ENCODE peak calls at places on chromosomes 1 and 21, in four cellular contexts. One of them, this sample, is unnamed. For H3K4me1, the result is how much of the 10 kb centered on the place peaks cover.

GRCh38 chr21:38917045-38917774 is 111.5 kb downstream of the ETS2 start:
- DNase-seq in heart right ventricle: no peak
- DNase-seq in mammary epithelial cell: no peak
- DNase-seq in astrocyte: no peak
- DNase-seq in this sample: no peak

GRCh38 chr1:228415853-228416216 is 826 bp downstream of the TRIM17 start:
- DNase-seq in astrocyte: no peak
- DNase-seq in heart right ventricle: no peak
- DNase-seq in mammary epithelial cell: no peak
- DNase-seq in this sample: no peak

GRCh38 chr1:234272656-234273312 is 100.5 kb upstream of the COA6 start:
- DNase-seq in heart right ventricle: no peak
- DNase-seq in astrocyte: no peak
- DNase-seq in mammary epithelial cell: no peak
- DNase-seq in this sample: no peak

GRCh38 chr1:151641229-151641628 is 29.4 kb downstream of the SNX27 start:
- DNase-seq in mammary epithelial cell: peak
- DNase-seq in heart right ventricle: no peak
- DNase-seq in astrocyte: no peak
- DNase-seq in this sample: no peak

GRCh38 chr1:64092851-64093371 is 110.5 kb upstream of the UBE2U start:
- DNase-seq in astrocyte: no peak
- DNase-seq in mammary epithelial cell: no peak
- DNase-seq in heart right ventricle: no peak
- DNase-seq in this sample: no peak

GRCh38 chr1:22132517-22133235 is 10.2 kb downstream of the WNT4 start:
- DNase-seq in mammary epithelial cell: peak
- DNase-seq in astrocyte: peak
- DNase-seq in heart right ventricle: no peak
- DNase-seq in this sample: no peak

GRCh38 chr1:242890211-242890741 is 364.8 kb downstream of the CEP170 start:
- DNase-seq in astrocyte: no peak
- DNase-seq in mammary epithelial cell: peak
- DNase-seq in heart right ventricle: peak
- DNase-seq in this sample: no peak

GRCh38 chr1:77085109-77085508 is 134.1 kb downstream of the PIGK start:
- DNase-seq in astrocyte: no peak
- DNase-seq in mammary epithelial cell: no peak
- DNase-seq in heart right ventricle: no peak
- DNase-seq in this sample: no peak

GRCh38 chr1:221511797-221512196 is 230.1 kb downstream of the DUSP10 start:
- DNase-seq in heart right ventricle: no peak
- DNase-seq in astrocyte: no peak
- DNase-seq in mammary epithelial cell: no peak
- DNase-seq in this sample: no peak

GRCh38 chr1:33256335-33256700 is at the start of gene ZNF362:
- DNase-seq in heart right ventricle: peak
- DNase-seq in mammary epithelial cell: peak
- DNase-seq in astrocyte: peak
- DNase-seq in this sample: peak

GRCh38 chr1:48810740-48811139 is 34.0 kb upstream of the BEND5 start:
- DNase-seq in astrocyte: no peak
- DNase-seq in heart right ventricle: no peak
- DNase-seq in mammary epithelial cell: no peak
- DNase-seq in this sample: no peak

GRCh38 chr1:24416666-24417391 is 1.2 kb downstream of the NIPAL3 start:
- DNase-seq in mammary epithelial cell: peak
- DNase-seq in heart right ventricle: no peak
- DNase-seq in astrocyte: peak
- DNase-seq in this sample: peak

GRCh38 chr1:26027716-26028489 is 6.3 kb downstream of the EXTL1 start:
- DNase-seq in mammary epithelial cell: peak
- DNase-seq in astrocyte: no peak
- DNase-seq in heart right ventricle: no peak
- DNase-seq in this sample: no peak

GRCh38 chr1:29993950-29994349 is 729.4 kb downstream of the MATN1 start:
- DNase-seq in heart right ventricle: no peak
- DNase-seq in mammary epithelial cell: no peak
- DNase-seq in astrocyte: no peak
- DNase-seq in this sample: no peak

GRCh38 chr21:43733529-43734071 is 14.7 kb downstream of the PDXK start:
- DNase-seq in heart right ventricle: no peak
- DNase-seq in mammary epithelial cell: peak
- DNase-seq in astrocyte: peak
- DNase-seq in this sample: no peak

GRCh38 chr21:43734830-43735229 is 15.9 kb downstream of the PDXK start:
- DNase-seq in mammary epithelial cell: no peak
- DNase-seq in astrocyte: peak
- DNase-seq in heart right ventricle: no peak
- DNase-seq in this sample: no peak

GRCh38 chr21:43733060-43733459 is 14.1 kb downstream of the PDXK start:
- DNase-seq in astrocyte: no peak
- DNase-seq in mammary epithelial cell: no peak
- DNase-seq in heart right ventricle: no peak
- DNase-seq in this sample: no peak

GRCh38 chr21:43735236-43736091 is 16.5 kb downstream of the PDXK start:
- DNase-seq in heart right ventricle: no peak
- DNase-seq in mammary epithelial cell: no peak
- DNase-seq in astrocyte: no peak
- DNase-seq in this sample: no peak

DNA sequence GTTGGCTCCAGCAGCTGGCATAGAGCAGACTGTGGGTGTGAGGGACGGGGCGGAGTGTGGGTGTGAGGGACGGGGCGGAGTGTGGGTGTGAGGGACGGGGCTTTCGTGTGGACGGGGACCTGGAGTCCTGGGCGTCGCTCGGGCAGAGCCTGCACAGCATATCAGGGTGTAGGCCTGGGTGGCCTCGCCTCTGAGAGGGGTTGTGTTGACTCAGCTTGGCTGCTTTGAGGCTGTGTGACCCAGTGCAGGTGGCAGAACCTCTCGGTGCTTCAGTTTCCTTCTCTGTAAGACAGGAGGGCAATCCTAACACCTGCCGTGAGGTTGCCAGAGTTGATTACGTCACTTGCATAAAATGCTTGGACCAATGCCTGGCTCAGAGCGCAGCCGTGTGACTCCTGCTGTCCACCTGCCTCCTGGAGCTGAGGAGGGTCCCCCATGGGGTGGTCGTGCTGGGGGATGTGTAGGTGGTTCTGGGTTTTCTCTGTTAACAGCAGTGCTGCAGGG is 15.3 kb downstream of the PDXK start:
- DNase-seq in heart right ventricle: no peak
- DNase-seq in astrocyte: peak
- DNase-seq in mammary epithelial cell: no peak
- DNase-seq in this sample: no peak
- H3K4me1 ChIP-seq in heart right ventricle: under half
- H3K4me1 ChIP-seq in astrocyte: under half
- H3K4me1 ChIP-seq in mammary epithelial cell: under half
- H3K4me1 ChIP-seq in this sample: under half

GRCh38 chr21:34762761-34763160 is 94.0 kb downstream of the CLIC6 start:
- DNase-seq in mammary epithelial cell: no peak
- DNase-seq in astrocyte: peak
- DNase-seq in heart right ventricle: no peak
- DNase-seq in this sample: no peak
- TF ChIP-seq CTCF in mammary epithelial cell: no peak
- TF ChIP-seq CTCF in astrocyte: no peak
- TF ChIP-seq CTCF in heart right ventricle: no peak
- TF ChIP-seq CTCF in this sample: no peak

GRCh38 chr1:204085876-204086275 is 13.0 kb downstream of the SOX13 start:
- DNase-seq in mammary epithelial cell: no peak
- DNase-seq in astrocyte: no peak
- DNase-seq in heart right ventricle: no peak
- DNase-seq in this sample: peak

GRCh38 chr1:204087181-204087892 is 14.4 kb downstream of the SOX13 start:
- DNase-seq in mammary epithelial cell: no peak
- DNase-seq in astrocyte: no peak
- DNase-seq in heart right ventricle: no peak
- DNase-seq in this sample: no peak

GRCh38 chr1:204089044-204089751 is 16.3 kb downstream of the SOX13 start:
- DNase-seq in mammary epithelial cell: peak
- DNase-seq in heart right ventricle: no peak
- DNase-seq in astrocyte: no peak
- DNase-seq in this sample: peak

GRCh38 chr1:204088596-204088995 is 15.7 kb downstream of the SOX13 start:
- DNase-seq in astrocyte: no peak
- DNase-seq in heart right ventricle: no peak
- DNase-seq in mammary epithelial cell: no peak
- DNase-seq in this sample: no peak

DNA sequence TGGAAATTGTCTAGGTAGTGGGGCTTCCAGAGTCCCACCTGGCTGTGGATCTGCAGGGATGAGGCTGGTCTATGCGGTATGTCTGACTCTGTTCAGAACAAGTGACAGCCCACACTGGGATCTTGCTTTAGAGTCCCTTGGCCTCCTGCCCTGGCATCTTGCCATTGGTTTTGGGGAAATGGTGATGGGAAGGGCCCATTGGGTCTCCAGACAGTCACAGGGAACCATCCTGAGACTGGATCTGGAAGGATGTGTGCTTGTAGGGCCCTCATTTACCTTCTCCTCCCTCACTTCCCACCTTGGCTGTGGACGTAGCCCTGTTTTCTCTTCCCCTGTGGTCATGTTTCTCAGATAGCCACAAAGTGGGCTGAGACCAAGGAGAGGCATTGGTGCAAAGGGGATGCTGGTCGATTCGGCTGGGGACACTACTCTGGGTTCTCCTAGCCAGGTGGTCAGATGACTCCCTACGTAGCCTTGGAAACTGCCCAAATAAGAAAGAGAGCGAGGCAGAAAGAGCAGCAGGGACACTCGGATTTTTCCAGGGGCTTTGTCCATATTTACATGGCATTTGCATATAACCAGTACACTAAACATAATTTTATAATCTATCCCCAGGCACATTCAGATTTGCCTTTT is 15.1 kb downstream of the SOX13 start:
- DNase-seq in mammary epithelial cell: no peak
- DNase-seq in heart right ventricle: no peak
- DNase-seq in astrocyte: no peak
- DNase-seq in this sample: no peak
- H3K4me1 ChIP-seq in mammary epithelial cell: under half
- H3K4me1 ChIP-seq in heart right ventricle: half or more
- H3K4me1 ChIP-seq in astrocyte: under half
- H3K4me1 ChIP-seq in this sample: under half

DNA sequence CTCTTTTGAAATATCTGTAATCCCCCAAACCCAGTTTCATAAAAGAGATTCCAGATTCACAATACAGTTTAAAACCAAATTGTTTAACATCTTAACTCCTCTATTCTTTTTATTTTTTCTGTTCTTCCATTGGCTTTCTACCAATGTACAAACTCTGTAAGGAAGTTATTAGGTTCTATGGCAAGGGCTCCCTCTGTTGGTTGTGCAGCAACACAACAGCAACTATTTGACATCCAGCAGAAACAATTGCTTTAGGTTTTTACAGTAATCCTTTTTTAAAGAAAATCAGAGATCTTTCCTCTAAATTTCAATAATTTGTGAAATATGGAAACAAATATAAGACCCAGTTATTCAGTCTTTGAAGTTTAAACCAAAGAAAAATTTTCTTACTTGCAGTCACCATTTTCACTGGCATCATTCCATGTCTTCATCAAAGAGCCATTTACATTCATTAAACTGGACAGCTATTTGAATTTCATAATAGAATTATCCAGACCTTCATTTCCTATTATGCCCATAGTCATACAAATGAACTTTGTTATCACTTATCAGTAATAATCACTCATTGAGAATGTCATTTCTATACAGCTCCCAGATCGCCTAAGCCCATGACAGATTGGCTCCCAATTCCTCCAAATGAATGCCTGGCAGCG is 46.5 kb upstream of the RNF11 start:
- DNase-seq in heart right ventricle: no peak
- DNase-seq in astrocyte: peak
- DNase-seq in mammary epithelial cell: peak
- DNase-seq in this sample: peak
- TF ChIP-seq CTCF in heart right ventricle: peak
- TF ChIP-seq CTCF in astrocyte: peak
- TF ChIP-seq CTCF in mammary epithelial cell: peak
- TF ChIP-seq CTCF in this sample: peak

GRCh38 chr1:54465351-54465811 is 59.2 kb upstream of the SSBP3 start:
- DNase-seq in astrocyte: no peak
- DNase-seq in heart right ventricle: no peak
- DNase-seq in mammary epithelial cell: no peak
- DNase-seq in this sample: no peak
- H3K4me1 ChIP-seq in astrocyte: under half
- H3K4me1 ChIP-seq in heart right ventricle: under half
- H3K4me1 ChIP-seq in mammary epithelial cell: under half
- H3K4me1 ChIP-seq in this sample: under half

DNA sequence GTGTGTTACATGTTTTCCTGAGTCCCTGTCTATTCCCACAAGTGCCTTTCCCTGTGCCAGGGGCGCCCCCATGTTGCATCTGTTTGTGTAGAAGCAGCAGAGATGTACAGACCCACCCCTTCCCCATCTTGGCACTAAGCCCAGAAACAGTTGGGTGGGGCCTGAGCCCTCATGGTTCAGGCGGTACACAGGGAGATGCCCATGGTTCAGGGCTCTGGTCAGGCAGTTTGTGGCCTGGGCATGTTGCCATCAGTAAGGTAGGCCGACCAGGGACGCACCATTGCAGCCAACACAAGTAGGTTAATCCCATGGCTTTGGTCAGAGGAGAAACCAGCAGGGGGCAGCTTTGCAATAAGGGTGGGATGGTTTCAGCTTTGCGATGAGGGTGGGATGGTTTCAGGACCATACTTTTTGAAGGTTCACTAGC is 914 bp upstream of the ADGRB2 start:
- DNase-seq in heart right ventricle: no peak
- DNase-seq in astrocyte: no peak
- DNase-seq in mammary epithelial cell: no peak
- DNase-seq in this sample: no peak
- TF ChIP-seq CTCF in heart right ventricle: peak
- TF ChIP-seq CTCF in astrocyte: peak
- TF ChIP-seq CTCF in mammary epithelial cell: peak
- TF ChIP-seq CTCF in this sample: peak

GRCh38 chr1:109620396-109620817 is 770 bp downstream of the AMPD2 start:
- DNase-seq in mammary epithelial cell: peak
- DNase-seq in heart right ventricle: no peak
- DNase-seq in astrocyte: peak
- DNase-seq in this sample: no peak

GRCh38 chr1:109619405-109619654 is at the start of gene GNAT2:
- DNase-seq in heart right ventricle: no peak
- DNase-seq in astrocyte: no peak
- DNase-seq in mammary epithelial cell: no peak
- DNase-seq in this sample: no peak

GRCh38 chr1:109618614-109619404 is 607 bp downstream of the GNAT2 start:
- DNase-seq in astrocyte: no peak
- DNase-seq in heart right ventricle: no peak
- DNase-seq in mammary epithelial cell: no peak
- DNase-seq in this sample: no peak

GRCh38 chr1:109620890-109621289 is 1.3 kb downstream of the AMPD2 start:
- DNase-seq in mammary epithelial cell: peak
- DNase-seq in heart right ventricle: peak
- DNase-seq in astrocyte: peak
- DNase-seq in this sample: peak

GRCh38 chr1:109619655-109620395 is at the start of gene AMPD2:
- DNase-seq in heart right ventricle: peak
- DNase-seq in astrocyte: peak
- DNase-seq in mammary epithelial cell: peak
- DNase-seq in this sample: peak
- H3K4me1 ChIP-seq in heart right ventricle: half or more
- H3K4me1 ChIP-seq in astrocyte: under half
- H3K4me1 ChIP-seq in mammary epithelial cell: under half
- H3K4me1 ChIP-seq in this sample: under half